ENCODE peak calls at places on chromosomes 11 and 22, in eight cellular contexts. One of them, this sample, is unnamed.

GRCh38 chr11:134261626-134262488 is 8.5 kb downstream of the ACAD8 start:
- DNase-seq in sigmoid colon: no peak
- DNase-seq in A549: peak; percentile 14
- DNase-seq in uterus: no peak
- DNase-seq in heart left ventricle: no peak
- DNase-seq in suprapubic skin: no peak
- DNase-seq in transverse colon: no peak
- DNase-seq in erythroblast: peak; percentile 37
- DNase-seq in this sample: no peak

GRCh38 chr22:39343259-39344045 is 6.3 kb upstream of the SYNGR1 start:
- DNase-seq in sigmoid colon: no peak
- DNase-seq in A549: peak; percentile 61
- DNase-seq in uterus: peak; percentile 42
- DNase-seq in heart left ventricle: no peak
- DNase-seq in suprapubic skin: no peak
- DNase-seq in transverse colon: peak; percentile 66
- DNase-seq in erythroblast: peak; percentile 77
- DNase-seq in this sample: peak; percentile 67

GRCh38 chr11:117226388-117227385 is 5.2 kb downstream of the PCSK7 start:
- DNase-seq in sigmoid colon: peak; percentile 81
- DNase-seq in A549: peak; percentile 71
- DNase-seq in uterus: no peak
- DNase-seq in heart left ventricle: no peak
- DNase-seq in suprapubic skin: no peak
- DNase-seq in transverse colon: peak; percentile 54
- DNase-seq in erythroblast: peak; percentile 90
- DNase-seq in this sample: no peak

GRCh38 chr11:33557201-33557600 is 143.4 kb downstream of the C11orf91 start:
- DNase-seq in sigmoid colon: no peak
- DNase-seq in A549: no peak
- DNase-seq in uterus: no peak
- DNase-seq in heart left ventricle: no peak
- DNase-seq in suprapubic skin: no peak
- DNase-seq in transverse colon: no peak
- DNase-seq in erythroblast: no peak
- DNase-seq in this sample: no peak

GRCh38 chr11:65900125-65900898 is at the start of gene FOSL1:
- DNase-seq in sigmoid colon: peak; percentile 93
- DNase-seq in A549: peak; percentile 99
- DNase-seq in uterus: peak; percentile 77
- DNase-seq in heart left ventricle: peak; percentile 89
- DNase-seq in suprapubic skin: peak; percentile 95
- DNase-seq in transverse colon: peak; percentile 97
- DNase-seq in erythroblast: peak; percentile 97
- DNase-seq in this sample: peak; percentile 89

GRCh38 chr11:93933230-93933629 is 82.8 kb upstream of the VSTM5 start:
- DNase-seq in sigmoid colon: no peak
- DNase-seq in A549: no peak
- DNase-seq in uterus: no peak
- DNase-seq in heart left ventricle: no peak
- DNase-seq in suprapubic skin: no peak
- DNase-seq in transverse colon: no peak
- DNase-seq in erythroblast: no peak
- DNase-seq in this sample: no peak

GRCh38 chr11:1652778-1653540 is 23.4 kb downstream of the KRTAP5-5 start:
- DNase-seq in sigmoid colon: peak; percentile 84
- DNase-seq in A549: peak; percentile 51
- DNase-seq in uterus: peak; percentile 80
- DNase-seq in heart left ventricle: peak; percentile 75
- DNase-seq in suprapubic skin: peak; percentile 78
- DNase-seq in transverse colon: peak; percentile 77
- DNase-seq in erythroblast: peak; percentile 78
- DNase-seq in this sample: peak; percentile 85

GRCh38 chr22:23054531-23055257 is 15.6 kb upstream of the GNAZ start:
- DNase-seq in sigmoid colon: no peak
- DNase-seq in A549: no peak
- DNase-seq in uterus: no peak
- DNase-seq in heart left ventricle: no peak
- DNase-seq in suprapubic skin: no peak
- DNase-seq in transverse colon: no peak
- DNase-seq in erythroblast: no peak
- DNase-seq in this sample: no peak

GRCh38 chr11:57214087-57214395 is 23.0 kb downstream of the APLNR start:
- DNase-seq in sigmoid colon: no peak
- DNase-seq in A549: no peak
- DNase-seq in uterus: no peak
- DNase-seq in heart left ventricle: no peak
- DNase-seq in suprapubic skin: no peak
- DNase-seq in transverse colon: no peak
- DNase-seq in erythroblast: no peak
- DNase-seq in this sample: no peak

GRCh38 chr11:121467965-121468364 is 15.2 kb upstream of the SORL1-AS1 start:
- DNase-seq in sigmoid colon: no peak
- DNase-seq in A549: no peak
- DNase-seq in uterus: peak; percentile 46
- DNase-seq in heart left ventricle: no peak
- DNase-seq in suprapubic skin: no peak
- DNase-seq in transverse colon: no peak
- DNase-seq in erythroblast: no peak
- DNase-seq in this sample: no peak

GRCh38 chr11:66727282-66727882 is 1.6 kb downstream of the SPTBN2 start:
- DNase-seq in sigmoid colon: peak; percentile 59
- DNase-seq in A549: peak; percentile 23
- DNase-seq in uterus: peak; percentile 33
- DNase-seq in heart left ventricle: no peak
- DNase-seq in suprapubic skin: no peak
- DNase-seq in transverse colon: peak; percentile 34
- DNase-seq in erythroblast: no peak
- DNase-seq in this sample: peak; percentile 88

GRCh38 chr11:6650980-6651379 is 4.6 kb downstream of the DCHS1 start:
- DNase-seq in sigmoid colon: no peak
- DNase-seq in A549: no peak
- DNase-seq in uterus: no peak
- DNase-seq in heart left ventricle: no peak
- DNase-seq in suprapubic skin: no peak
- DNase-seq in transverse colon: no peak
- DNase-seq in erythroblast: peak; percentile 24
- DNase-seq in this sample: no peak

GRCh38 chr11:63829823-63830489 is 9.0 kb upstream of the MARK2 start:
- DNase-seq in sigmoid colon: no peak
- DNase-seq in A549: peak; percentile 59
- DNase-seq in uterus: no peak
- DNase-seq in heart left ventricle: no peak
- DNase-seq in suprapubic skin: no peak
- DNase-seq in transverse colon: no peak
- DNase-seq in erythroblast: peak; percentile 34
- DNase-seq in this sample: no peak

GRCh38 chr22:21702094-21702493 is 33.5 kb downstream of the YPEL1 start:
- DNase-seq in sigmoid colon: no peak
- DNase-seq in A549: no peak
- DNase-seq in uterus: no peak
- DNase-seq in heart left ventricle: no peak
- DNase-seq in suprapubic skin: no peak
- DNase-seq in transverse colon: no peak
- DNase-seq in erythroblast: no peak
- DNase-seq in this sample: no peak
- TF ChIP-seq POLR2A in sigmoid colon: no peak
- TF ChIP-seq POLR2A in A549: no peak
- TF ChIP-seq POLR2A in uterus: no peak
- TF ChIP-seq POLR2A in heart left ventricle: no peak
- TF ChIP-seq POLR2A in suprapubic skin: no peak
- TF ChIP-seq POLR2A in transverse colon: no peak
- TF ChIP-seq POLR2A in erythroblast: no peak
- TF ChIP-seq POLR2A in this sample: no peak

GRCh38 chr11:46593550-46594382 is at the start of gene AMBRA1:
- DNase-seq in sigmoid colon: peak; percentile 91
- DNase-seq in A549: peak; percentile 93
- DNase-seq in uterus: peak; percentile 90
- DNase-seq in heart left ventricle: peak; percentile 88
- DNase-seq in suprapubic skin: peak; percentile 91
- DNase-seq in transverse colon: peak; percentile 91
- DNase-seq in erythroblast: peak; percentile 95
- DNase-seq in this sample: peak; percentile 89
- TF ChIP-seq POLR2A in sigmoid colon: peak; percentile 44
- TF ChIP-seq POLR2A in A549: peak; percentile 57
- TF ChIP-seq POLR2A in uterus: peak; percentile 37
- TF ChIP-seq POLR2A in heart left ventricle: no peak
- TF ChIP-seq POLR2A in suprapubic skin: no peak
- TF ChIP-seq POLR2A in transverse colon: peak; percentile 70
- TF ChIP-seq POLR2A in erythroblast: peak; percentile 78
- TF ChIP-seq POLR2A in this sample: peak; percentile 30

DNA sequence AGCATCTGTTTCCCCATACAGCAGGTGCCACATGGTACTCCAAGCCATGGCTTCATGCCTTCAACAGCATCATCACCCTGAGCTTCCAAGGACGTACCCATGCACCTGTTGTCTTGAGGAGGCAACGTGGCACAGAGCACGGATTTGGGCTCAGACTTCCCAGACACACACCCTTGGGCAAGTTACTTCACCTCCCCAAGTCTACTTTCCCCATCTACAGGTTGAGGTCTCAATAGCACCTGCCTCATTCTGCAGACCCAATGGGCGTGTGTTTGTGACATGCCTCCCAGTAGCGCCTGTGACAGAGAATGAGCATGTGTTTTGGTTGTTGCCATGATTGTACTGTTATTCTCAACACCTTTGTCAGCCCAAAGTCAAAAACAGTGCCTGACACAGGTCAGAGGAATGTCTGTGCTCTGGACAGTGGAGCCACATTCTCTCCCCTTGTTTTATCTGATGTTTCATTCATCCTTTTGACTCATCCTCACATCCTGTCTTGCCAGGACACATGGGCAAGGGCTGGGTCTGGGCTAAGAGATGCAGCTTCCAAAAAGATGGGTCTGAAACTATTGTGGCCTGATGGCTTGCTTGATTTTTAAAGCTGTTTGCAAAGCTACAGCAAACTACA is 53.4 kb upstream of the CCND1 start:
- DNase-seq in sigmoid colon: no peak
- DNase-seq in A549: peak; percentile 42
- DNase-seq in uterus: no peak
- DNase-seq in heart left ventricle: no peak
- DNase-seq in suprapubic skin: no peak
- DNase-seq in transverse colon: no peak
- DNase-seq in erythroblast: no peak
- DNase-seq in this sample: peak; percentile 9
- TF ChIP-seq POLR2A in sigmoid colon: no peak
- TF ChIP-seq POLR2A in A549: no peak
- TF ChIP-seq POLR2A in uterus: no peak
- TF ChIP-seq POLR2A in heart left ventricle: no peak
- TF ChIP-seq POLR2A in suprapubic skin: no peak
- TF ChIP-seq POLR2A in transverse colon: no peak
- TF ChIP-seq POLR2A in erythroblast: no peak
- TF ChIP-seq POLR2A in this sample: no peak

GRCh38 chr22:46013460-46014416 is 36.8 kb upstream of the WNT7B start:
- DNase-seq in sigmoid colon: peak; percentile 98
- DNase-seq in A549: peak; percentile 95
- DNase-seq in uterus: peak; percentile 97
- DNase-seq in heart left ventricle: peak; percentile 92
- DNase-seq in suprapubic skin: peak; percentile 98
- DNase-seq in transverse colon: peak; percentile 96
- DNase-seq in erythroblast: peak; percentile 94
- DNase-seq in this sample: peak; percentile 83
- TF ChIP-seq POLR2A in sigmoid colon: peak; percentile 59
- TF ChIP-seq POLR2A in A549: peak; percentile 45
- TF ChIP-seq POLR2A in uterus: peak; percentile 58
- TF ChIP-seq POLR2A in heart left ventricle: peak; percentile 4
- TF ChIP-seq POLR2A in suprapubic skin: no peak
- TF ChIP-seq POLR2A in transverse colon: peak; percentile 86
- TF ChIP-seq POLR2A in erythroblast: peak; percentile 70
- TF ChIP-seq POLR2A in this sample: peak; percentile 65

GRCh38 chr11:129814244-129814992 is 1.2 kb upstream of the TMEM45B start:
- DNase-seq in sigmoid colon: no peak
- DNase-seq in A549: peak; percentile 13
- DNase-seq in uterus: no peak
- DNase-seq in heart left ventricle: no peak
- DNase-seq in suprapubic skin: no peak
- DNase-seq in transverse colon: no peak
- DNase-seq in erythroblast: peak; percentile 38
- DNase-seq in this sample: no peak
- TF ChIP-seq POLR2A in sigmoid colon: no peak
- TF ChIP-seq POLR2A in A549: no peak
- TF ChIP-seq POLR2A in uterus: no peak
- TF ChIP-seq POLR2A in heart left ventricle: no peak
- TF ChIP-seq POLR2A in suprapubic skin: no peak
- TF ChIP-seq POLR2A in transverse colon: no peak
- TF ChIP-seq POLR2A in erythroblast: no peak
- TF ChIP-seq POLR2A in this sample: no peak

This sample was measured in right lobe of liver.